ENCODE peak calls at places on chromosomes 5 and 9, in ten cellular contexts. T is tibial nerve; D is heart left ventricle; V is astrocyte; Z is CD8-positive, alpha-beta T cell; I is suprapubic skin; U is transverse colon; B is H9; L is ascending aorta; S is prostate gland. F is an unnamed sample. For H3K4me1, the result is how much of the 10 kb centered on the place peaks cover.

GRCh38 chr5:154751854-154752253 is 3.3 kb upstream of the LARP1 start:
- DNase-seq in S (no peak), D (no peak), L (no peak), Z (no peak), B (no peak), T (no peak), V (no peak), U (no peak), I (no peak), F (no peak)

GRCh38 chr5:103929310-103930003 is 366.9 kb upstream of the NUDT12 start:
- DNase-seq in V (peak), S (no peak), D (no peak), T (no peak), B (no peak), U (no peak), L (no peak), Z (no peak), I (no peak), F (no peak)

GRCh38 chr9:129562917-129563316 is 58.0 kb downstream of the C9orf50 start:
- DNase-seq in D (no peak), L (no peak), Z (no peak), I (no peak), T (no peak), B (no peak), U (no peak), V (no peak), S (no peak), F (no peak)

GRCh38 chr5:148687427-148687826 is 33.1 kb upstream of the HTR4 start:
- DNase-seq in I (no peak), T (no peak), U (no peak), S (no peak), Z (no peak), L (no peak), B (peak), V (no peak), D (no peak), F (peak)

GRCh38 chr9:112332674-112332976 is 794 bp downstream of the PTBP3 start:
- DNase-seq in U (no peak), I (no peak), B (no peak), V (no peak), D (no peak), L (no peak), S (no peak), Z (no peak), T (no peak), F (no peak)

GRCh38 chr9:76464706-76465105 is 5.7 kb downstream of the GCNT1 start:
- DNase-seq in S (no peak), I (no peak), L (no peak), U (no peak), T (no peak), D (no peak), Z (no peak), B (no peak), V (no peak), F (no peak)

GRCh38 chr5:3194684-3195083 is 400.9 kb upstream of the IRX1 start:
- DNase-seq in Z (no peak), I (no peak), V (no peak), T (no peak), D (no peak), S (no peak), U (no peak), L (no peak), B (no peak), F (peak)

GRCh38 chr5:107118184-107118902 is 552.4 kb downstream of the EFNA5 start:
- DNase-seq in I (no peak), Z (no peak), S (no peak), T (no peak), U (no peak), L (no peak), D (no peak), V (no peak), B (no peak), F (no peak)

GRCh38 chr5:151219789-151220188 is 4.1 kb downstream of the CCDC69 start:
- DNase-seq in B (no peak), V (no peak), Z (no peak), L (no peak), U (no peak), S (no peak), I (no peak), T (no peak), D (no peak), F (no peak)

GRCh38 chr5:83927140-83927733 is 206.6 kb upstream of the HAPLN1 start:
- DNase-seq in V (peak), S (peak), L (peak), Z (peak), I (peak), U (peak), T (peak), D (peak), B (peak), F (peak)

GRCh38 chr9:104074876-104075275 is 19.2 kb upstream of the SMC2 start:
- DNase-seq in T (no peak), V (peak), I (no peak), L (no peak), U (no peak), D (no peak), S (no peak), Z (no peak), B (no peak), F (no peak)

GRCh38 chr9:2231831-2232230 is 216.7 kb downstream of the SMARCA2 start:
- DNase-seq in T (no peak), S (no peak), V (peak), Z (no peak), U (no peak), B (no peak), L (no peak), I (no peak), D (no peak), F (no peak)

GRCh38 chr9:120846906-120847305 is 4.2 kb upstream of the PSMD5 start:
- DNase-seq in I (no peak), U (no peak), V (peak), D (no peak), L (no peak), T (no peak), B (no peak), Z (no peak), S (no peak), F (no peak)

GRCh38 chr9:120842685-120843485 is at the start of gene PSMD5:
- DNase-seq in B (peak), L (peak), Z (peak), I (peak), V (peak), D (peak), U (peak), T (peak), S (peak), F (no peak)

GRCh38 chr9:120846251-120846869 is 3.6 kb upstream of the PSMD5 start:
- DNase-seq in V (no peak), S (no peak), I (no peak), Z (no peak), T (no peak), L (no peak), D (no peak), U (no peak), B (no peak), F (no peak)

GRCh38 chr9:120841930-120842684 is 615 bp downstream of the PSMD5 start:
- DNase-seq in V (peak), L (no peak), D (no peak), T (no peak), S (peak), I (peak), Z (no peak), B (no peak), U (peak), F (no peak)

DNA sequence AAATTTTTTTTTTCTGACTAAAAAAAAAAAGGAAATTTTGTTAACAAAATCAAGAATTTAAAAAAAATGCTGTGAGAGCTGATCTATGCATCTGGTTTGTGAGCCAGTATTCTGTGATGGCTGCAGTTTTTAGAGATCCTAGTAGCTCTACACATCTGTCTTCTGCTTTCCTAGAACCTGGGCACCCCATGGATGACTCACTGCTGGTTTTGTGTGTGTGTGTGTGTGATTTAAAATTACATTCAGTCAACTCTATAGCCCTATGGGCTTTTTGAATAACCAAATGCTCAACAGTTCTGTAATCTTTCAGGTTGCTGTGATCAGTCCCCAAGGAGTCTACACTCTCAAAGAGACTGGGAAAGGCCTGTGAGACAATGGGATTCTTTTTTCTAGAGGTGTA is 2.5 kb upstream of the PSMD5 start:
- DNase-seq in S (no peak), L (no peak), V (no peak), I (no peak), D (no peak), B (no peak), U (no peak), Z (no peak), T (no peak), F (no peak)
- H3K4me1 ChIP-seq in S (under half), L (under half), V (under half), I (under half), D (under half), B (under half), U (under half), Z (half or more), T (under half), F (under half)

GRCh38 chr5:64835266-64835665 is 66.5 kb downstream of the CWC27 start:
- DNase-seq in Z (no peak), I (no peak), B (no peak), L (no peak), D (no peak), T (no peak), U (no peak), S (no peak), V (no peak), F (no peak)
- H3K4me1 ChIP-seq in Z (under half), I (under half), B (under half), L (under half), D (under half), T (under half), U (under half), S (under half), V (under half), F (under half)

GRCh38 chr5:6556802-6557102 is 76.1 kb downstream of the NSUN2 start:
- DNase-seq in T (no peak), Z (no peak), I (no peak), S (no peak), B (no peak), L (peak), V (no peak), U (no peak), D (no peak), F (no peak)
- H3K4me1 ChIP-seq in T (under half), Z (under half), I (under half), S (under half), B (under half), L (under half), V (under half), U (under half), D (under half), F (under half)

GRCh38 chr9:88898033-88898432 is 93.2 kb upstream of the S1PR3 start:
- DNase-seq in B (no peak), V (no peak), I (no peak), D (no peak), L (no peak), T (no peak), S (no peak), U (no peak), Z (no peak), F (no peak)
- H3K4me1 ChIP-seq in B (under half), V (under half), I (under half), D (under half), L (under half), T (under half), S (under half), U (under half), Z (under half), F (under half)

DNA sequence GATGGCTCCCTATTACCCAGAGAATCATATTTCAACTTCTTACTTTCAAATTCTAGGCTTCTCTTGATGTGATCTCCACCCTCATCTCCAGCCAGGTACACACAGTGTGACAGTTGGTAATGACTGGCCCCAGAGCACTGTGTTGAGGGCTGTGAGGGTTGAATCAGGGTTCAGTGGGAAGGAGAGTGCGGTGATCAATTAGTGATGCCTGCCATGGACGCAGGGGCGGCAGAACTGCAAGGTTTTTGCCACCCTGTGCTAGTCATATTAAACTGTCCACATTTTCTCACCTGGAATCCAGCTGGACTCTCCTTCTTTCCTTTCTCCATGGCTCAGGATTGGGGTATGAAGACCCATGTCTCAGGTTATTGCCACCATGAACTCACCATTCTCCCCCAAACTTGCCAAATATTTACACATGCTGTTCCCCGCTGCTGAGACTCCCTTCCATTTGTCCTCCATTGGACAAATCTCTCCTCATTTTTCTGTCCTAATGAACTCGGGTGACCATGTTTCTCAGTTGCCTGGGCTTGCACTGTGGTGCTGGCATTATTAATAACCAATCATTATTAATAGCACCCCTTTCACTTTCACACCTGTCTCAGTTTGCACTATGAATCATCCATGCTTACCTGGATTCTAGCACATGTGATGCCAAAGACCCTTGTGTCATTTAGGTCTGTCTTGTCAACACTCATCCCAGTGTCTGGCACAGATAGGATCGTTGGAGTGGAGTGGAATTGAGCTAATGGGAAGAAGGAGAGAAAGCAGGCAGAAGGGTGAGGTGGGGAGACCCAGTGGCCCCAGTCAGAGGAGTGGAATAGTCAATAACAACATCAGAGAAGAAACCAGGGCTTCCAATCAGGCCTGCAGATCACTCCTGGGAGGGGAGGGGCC is 33.9 kb upstream of the CRB2 start:
- DNase-seq in I (no peak), L (no peak), B (no peak), Z (no peak), S (no peak), T (no peak), D (no peak), U (no peak), V (no peak), F (no peak)
- H3K4me1 ChIP-seq in I (under half), L (under half), B (under half), Z (under half), S (under half), T (under half), D (under half), U (under half), V (under half), F (under half)

GRCh38 chr9:121780641-121781040 is 129.2 kb downstream of the DAB2IP start:
- DNase-seq in U (peak), I (no peak), D (peak), T (no peak), V (no peak), Z (no peak), S (no peak), L (no peak), B (peak), F (no peak)

GRCh38 chr9:121782514-121783110 is 131.2 kb downstream of the DAB2IP start:
- DNase-seq in B (peak), L (no peak), T (no peak), V (no peak), Z (no peak), I (no peak), D (peak), S (no peak), U (peak), F (no peak)

GRCh38 chr9:121781143-121781542 is 129.7 kb downstream of the DAB2IP start:
- DNase-seq in S (no peak), T (no peak), Z (no peak), B (peak), L (no peak), V (no peak), U (no peak), D (no peak), I (no peak), F (no peak)

GRCh38 chr9:121783126-121783522 is 131.7 kb downstream of the DAB2IP start:
- DNase-seq in V (no peak), I (no peak), D (no peak), U (no peak), B (no peak), T (no peak), S (no peak), L (no peak), Z (no peak), F (no peak)

DNA sequence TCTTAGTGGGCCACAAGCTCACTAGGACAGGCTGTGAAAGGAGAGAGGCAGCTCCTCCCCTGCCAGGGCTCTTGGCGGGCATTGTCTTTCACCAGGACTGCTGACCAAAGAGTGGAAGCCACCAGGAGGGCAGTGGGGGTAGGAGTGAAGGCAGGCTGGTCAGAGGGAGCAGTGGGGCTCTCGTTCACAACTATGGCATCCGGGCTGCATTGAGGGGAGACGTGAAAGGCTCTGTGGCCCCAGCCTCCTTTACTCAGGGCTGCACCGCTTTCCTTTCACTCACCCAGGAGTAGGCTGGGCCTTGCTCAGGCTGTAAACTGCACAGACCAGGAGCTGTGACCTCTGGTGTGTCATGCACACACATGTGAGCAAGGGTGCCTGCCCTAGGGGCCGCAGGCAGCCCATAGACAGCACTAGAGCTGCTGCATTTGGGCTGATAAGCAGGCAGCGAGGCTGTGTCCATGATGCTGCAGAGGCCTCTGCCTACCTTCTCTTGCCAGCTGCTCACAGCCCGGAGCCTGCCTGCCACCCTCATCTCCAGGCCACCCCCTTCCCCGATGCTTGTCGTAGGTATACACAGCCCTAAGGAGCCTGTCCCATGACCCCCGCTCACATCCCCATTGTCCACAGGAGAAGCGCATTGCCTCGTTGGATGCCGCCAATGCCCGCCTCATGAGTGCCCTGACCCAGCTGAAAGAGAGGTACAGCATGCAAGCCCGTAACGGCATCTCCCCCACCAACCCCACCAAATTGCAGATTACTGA is 130.4 kb downstream of the DAB2IP start:
- DNase-seq in L (peak), T (no peak), S (no peak), V (no peak), I (no peak), B (peak), U (peak), D (peak), Z (no peak), F (no peak)
- H3K4me1 ChIP-seq in L (under half), T (half or more), S (under half), V (under half), I (under half), B (under half), U (under half), D (under half), Z (under half), F (under half)

GRCh38 chr9:81474125-81474524 is 215.2 kb downstream of the TLE1 start:
- DNase-seq in T (no peak), Z (no peak), B (no peak), L (no peak), V (no peak), I (no peak), D (no peak), S (no peak), U (no peak), F (no peak)

GRCh38 chr9:81473708-81474107 is 215.6 kb downstream of the TLE1 start:
- DNase-seq in U (no peak), D (no peak), V (no peak), S (no peak), L (no peak), B (no peak), T (no peak), I (no peak), Z (no peak), F (no peak)

GRCh38 chr9:81473206-81473605 is 216.1 kb downstream of the TLE1 start:
- DNase-seq in I (no peak), D (no peak), B (no peak), T (no peak), U (no peak), L (no peak), Z (no peak), V (no peak), S (no peak), F (no peak)

GRCh38 chr9:81476808-81477207 is 212.5 kb downstream of the TLE1 start:
- DNase-seq in I (no peak), B (no peak), U (no peak), V (no peak), D (no peak), S (no peak), T (no peak), Z (no peak), L (no peak), F (no peak)

DNA sequence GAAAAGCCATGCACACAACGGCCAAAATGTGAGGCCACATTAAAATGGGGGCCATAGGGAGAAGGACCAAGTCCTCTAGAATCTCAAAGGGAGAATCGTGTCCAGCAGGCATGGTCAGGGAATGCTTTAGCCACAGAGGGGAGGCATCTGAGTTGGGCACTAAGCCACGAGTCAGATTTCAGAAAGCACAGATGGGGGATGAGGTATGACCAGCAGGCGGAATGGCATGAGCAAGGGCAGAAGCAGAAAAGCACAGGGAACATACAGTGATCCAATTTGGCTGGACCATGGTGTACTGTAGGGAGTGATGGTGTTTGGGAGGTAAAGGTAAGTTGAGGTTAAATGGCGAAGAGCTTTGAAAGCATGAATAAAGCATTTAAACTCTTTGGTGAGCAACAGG is 214.6 kb downstream of the TLE1 start:
- DNase-seq in Z (no peak), L (no peak), U (no peak), I (no peak), B (no peak), V (no peak), S (no peak), T (no peak), D (no peak), F (no peak)
- H3K4me1 ChIP-seq in Z (under half), L (under half), U (under half), I (under half), B (under half), V (under half), S (under half), T (under half), D (under half), F (under half)

DNA sequence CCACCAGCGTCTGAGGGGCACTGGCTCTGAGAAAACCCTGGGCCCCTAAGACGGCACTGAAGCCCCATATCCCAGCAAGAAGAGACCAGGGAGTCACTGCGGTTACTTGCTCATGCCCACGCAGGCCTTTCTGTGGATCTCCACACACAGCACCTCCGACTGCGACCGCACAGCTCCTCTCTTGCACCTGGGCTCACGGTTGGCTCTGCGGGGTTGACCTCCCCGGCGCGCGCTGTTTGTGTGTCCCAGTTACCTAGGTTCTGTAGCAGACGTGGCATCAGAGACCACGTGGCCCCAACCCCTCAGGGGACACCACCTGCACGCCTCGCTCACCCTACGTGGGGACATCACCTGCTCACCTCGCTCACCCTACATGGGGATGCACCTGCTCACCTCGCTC is 12.7 kb downstream of the LPCAT1 start:
- DNase-seq in T (no peak), D (peak), L (peak), Z (peak), V (no peak), S (no peak), U (peak), B (peak), I (peak), F (peak)
- H3K4me1 ChIP-seq in T (under half), D (under half), L (under half), Z (under half), V (under half), S (under half), U (under half), B (under half), I (under half), F (under half)

F was measured in HAP-1.